ENCODE peak calls at places on chromosomes 6 and 20, in five cellular contexts. O, I, Z, W and J are unnamed samples.

GRCh38 chr6:111464184-111464583 is 18.8 kb downstream of the REV3L start:
- DNase-seq in O (no peak), I (no peak), Z (no peak), W (no peak), J (no peak)

GRCh38 chr20:63573739-63574131 is 304 bp downstream of the HELZ2 start:
- DNase-seq in O (no peak), I (no peak), Z (no peak), W (no peak), J (no peak)

GRCh38 chr6:134199848-134200606 is 117.9 kb downstream of the SGK1 start:
- DNase-seq in O (no peak), I (no peak), Z (no peak), W (peak), J (no peak)

GRCh38 chr6:127026247-127026646 is 92.2 kb upstream of the RSPO3 start:
- DNase-seq in O (no peak), I (peak), Z (no peak), W (no peak), J (peak)

GRCh38 chr6:18126116-18126515 is 3.6 kb upstream of the NHLRC1 start:
- DNase-seq in O (peak), I (no peak), Z (no peak), W (no peak), J (no peak)

GRCh38 chr6:35318200-35318844 is 20.7 kb downstream of the DEF6 start:
- DNase-seq in O (peak), I (peak), Z (peak), W (peak), J (peak)

GRCh38 chr6:11006060-11006459 is 38.0 kb downstream of the ELOVL2 start:
- DNase-seq in O (no peak), I (no peak), Z (no peak), W (no peak), J (no peak)

GRCh38 chr6:164010446-164011071 is 596.0 kb downstream of the QKI start:
- DNase-seq in O (peak), I (no peak), Z (no peak), W (no peak), J (no peak)

GRCh38 chr6:127592964-127593363 is 16.0 kb downstream of the C6orf58 start:
- DNase-seq in O (no peak), I (no peak), Z (no peak), W (no peak), J (no peak)

GRCh38 chr6:3061501-3061941 is 6.8 kb upstream of the RIPK1 start:
- DNase-seq in O (peak), I (peak), Z (no peak), W (no peak), J (peak)

GRCh38 chr6:25700841-25701240 is 48.8 kb downstream of the SCGN start:
- DNase-seq in O (no peak), I (no peak), Z (no peak), W (no peak), J (no peak)

GRCh38 chr6:166484863-166485262 is 101.6 kb downstream of the RAMACL start:
- DNase-seq in O (no peak), I (no peak), Z (no peak), W (no peak), J (no peak)

GRCh38 chr20:16004108-16004854 is 569.0 kb downstream of the KIF16B start:
- DNase-seq in O (no peak), I (no peak), Z (no peak), W (no peak), J (no peak)